ENCODE peak calls at places on chromosomes 5 and 9, in five cellular contexts. One of them, this sample, is unnamed.

GRCh38 chr9:14365667-14366066 is 51.7 kb upstream of the NFIB start:
- DNase-seq in SJCRH30: no peak
- DNase-seq in C1 segment of cervical spinal cord: no peak
- DNase-seq in CD8-positive, alpha-beta memory T cell: no peak
- DNase-seq in AG08395: peak
- DNase-seq in this sample: no peak

GRCh38 chr9:83061036-83061435 is 1.9 kb downstream of the RASEF start:
- DNase-seq in AG08395: no peak
- DNase-seq in SJCRH30: peak
- DNase-seq in C1 segment of cervical spinal cord: no peak
- DNase-seq in CD8-positive, alpha-beta memory T cell: no peak
- DNase-seq in this sample: no peak

GRCh38 chr5:95953026-95953425 is 8.6 kb downstream of the ELL2 start:
- DNase-seq in SJCRH30: no peak
- DNase-seq in AG08395: no peak
- DNase-seq in CD8-positive, alpha-beta memory T cell: no peak
- DNase-seq in C1 segment of cervical spinal cord: no peak
- DNase-seq in this sample: no peak

GRCh38 chr5:3997670-3998069 is 402.0 kb downstream of the IRX1 start:
- DNase-seq in AG08395: no peak
- DNase-seq in C1 segment of cervical spinal cord: no peak
- DNase-seq in CD8-positive, alpha-beta memory T cell: no peak
- DNase-seq in SJCRH30: no peak
- DNase-seq in this sample: no peak

GRCh38 chr5:1564182-1564748 is 40.5 kb upstream of the LPCAT1 start:
- DNase-seq in SJCRH30: no peak
- DNase-seq in CD8-positive, alpha-beta memory T cell: no peak
- DNase-seq in AG08395: peak
- DNase-seq in C1 segment of cervical spinal cord: no peak
- DNase-seq in this sample: peak

GRCh38 chr5:116865651-116866050 is 291.0 kb upstream of the SEMA6A start:
- DNase-seq in CD8-positive, alpha-beta memory T cell: no peak
- DNase-seq in SJCRH30: peak
- DNase-seq in C1 segment of cervical spinal cord: no peak
- DNase-seq in AG08395: no peak
- DNase-seq in this sample: no peak

GRCh38 chr5:163079618-163080017 is 357.8 kb upstream of the CCNG1 start:
- DNase-seq in SJCRH30: peak
- DNase-seq in CD8-positive, alpha-beta memory T cell: no peak
- DNase-seq in C1 segment of cervical spinal cord: no peak
- DNase-seq in AG08395: no peak
- DNase-seq in this sample: no peak

GRCh38 chr9:74035786-74036185 is 461.3 kb upstream of the RORB start:
- DNase-seq in C1 segment of cervical spinal cord: no peak
- DNase-seq in AG08395: no peak
- DNase-seq in SJCRH30: no peak
- DNase-seq in CD8-positive, alpha-beta memory T cell: no peak
- DNase-seq in this sample: peak

GRCh38 chr9:99341686-99342085 is 119.6 kb downstream of the SEC61B start:
- DNase-seq in C1 segment of cervical spinal cord: no peak
- DNase-seq in SJCRH30: no peak
- DNase-seq in AG08395: no peak
- DNase-seq in CD8-positive, alpha-beta memory T cell: no peak
- DNase-seq in this sample: no peak

GRCh38 chr5:78765756-78766411 is 117.3 kb upstream of the LHFPL2 start:
- DNase-seq in SJCRH30: no peak
- DNase-seq in AG08395: no peak
- DNase-seq in CD8-positive, alpha-beta memory T cell: no peak
- DNase-seq in C1 segment of cervical spinal cord: no peak
- DNase-seq in this sample: no peak

GRCh38 chr9:72585737-72586136 is 64.3 kb downstream of the TMC1 start:
- DNase-seq in CD8-positive, alpha-beta memory T cell: no peak
- DNase-seq in SJCRH30: no peak
- DNase-seq in C1 segment of cervical spinal cord: no peak
- DNase-seq in AG08395: peak
- DNase-seq in this sample: no peak

GRCh38 chr9:76453785-76454184 is 5.2 kb upstream of the GCNT1 start:
- DNase-seq in AG08395: peak
- DNase-seq in CD8-positive, alpha-beta memory T cell: no peak
- DNase-seq in SJCRH30: no peak
- DNase-seq in C1 segment of cervical spinal cord: no peak
- DNase-seq in this sample: no peak